ENCODE peak calls at places on chromosomes 3 and 15, in six cellular contexts. V is A549, Z is HL-60, W is foreskin fibroblast, A is IMR-90, H is astrocyte of the cerebellum. M is an unnamed sample.

GRCh38 chr3:63046152-63046551 is 170.9 kb upstream of the CADPS start:
- DNase-seq in W (no peak), A (no peak), Z (no peak), V (no peak), H (no peak), M (no peak)

GRCh38 chr3:58419782-58420512 is 13.7 kb downstream of the PDHB start:
- DNase-seq in Z (no peak), V (no peak), W (peak; percentile 48), H (no peak), A (peak; percentile 72), M (no peak)

GRCh38 chr3:175103298-175103697 is 244.2 kb downstream of the NAALADL2 start:
- DNase-seq in Z (no peak), H (no peak), A (no peak), W (no peak), V (no peak), M (no peak)

GRCh38 chr3:126620743-126621142 is 34.2 kb downstream of the TXNRD3 start:
- DNase-seq in A (no peak), Z (no peak), H (no peak), V (no peak), W (no peak), M (no peak)

GRCh38 chr15:70761046-70761445 is 2.3 kb downstream of the UACA start:
- DNase-seq in W (no peak), V (no peak), H (no peak), A (no peak), Z (no peak), M (no peak)

GRCh38 chr15:60614862-60615771 is 136.2 kb upstream of the ICE2 start:
- DNase-seq in W (no peak), A (no peak), H (no peak), Z (no peak), V (no peak), M (no peak)

GRCh38 chr3:113223831-113224240 is 12.5 kb downstream of the BOC start:
- DNase-seq in H (no peak), A (no peak), Z (peak; percentile 7), W (no peak), V (no peak), M (no peak)

GRCh38 chr3:4514321-4514720 is 21.2 kb downstream of the ITPR1 start:
- DNase-seq in A (no peak), W (no peak), Z (no peak), V (no peak), H (no peak), M (no peak)

GRCh38 chr15:62606376-62607164 is 436.0 kb upstream of the TPM1 start:
- DNase-seq in A (peak; percentile 100), Z (no peak), W (peak; percentile 98), H (peak; percentile 100), V (peak; percentile 52), M (no peak)

GRCh38 chr15:42736793-42737528 is at the start of gene CDAN1:
- DNase-seq in V (peak; percentile 89), H (peak; percentile 28), Z (peak; percentile 71), W (peak; percentile 85), A (peak; percentile 75), M (peak; percentile 86)

GRCh38 chr3:159018341-159018740 is 216.5 kb downstream of the MFSD1 start:
- DNase-seq in W (no peak), A (no peak), H (no peak), V (no peak), Z (no peak), M (no peak)

GRCh38 chr3:169147246-169148008 is 516.1 kb downstream of the MECOM start:
- DNase-seq in H (peak; percentile 40), Z (no peak), V (peak; percentile 46), W (peak; percentile 62), A (peak; percentile 61), M (peak; percentile 45)

GRCh38 chr3:52084954-52085730 is 28.8 kb upstream of the DUSP7 start:
- DNase-seq in V (no peak), Z (no peak), W (no peak), H (no peak), A (no peak), M (no peak)

GRCh38 chr3:150104564-150104963 is 133.9 kb upstream of the PFN2 start:
- DNase-seq in Z (no peak), W (no peak), A (no peak), H (no peak), V (no peak), M (no peak)

GRCh38 chr15:82537351-82537908 is 2.8 kb downstream of the RPS17 start:
- DNase-seq in H (no peak), W (no peak), A (no peak), Z (no peak), V (no peak), M (no peak)

GRCh38 chr15:40088929-40089755 is 19.5 kb downstream of the BMF start:
- DNase-seq in A (peak; percentile 29), H (no peak), W (no peak), Z (no peak), V (no peak), M (no peak)

GRCh38 chr15:31306426-31307269 is 20.0 kb upstream of the KLF13 start:
- DNase-seq in V (no peak), H (no peak), W (no peak), Z (no peak), A (no peak), M (no peak)

GRCh38 chr3:159911664-159912037 is 77.0 kb upstream of the IL12A start:
- DNase-seq in W (no peak), V (no peak), Z (no peak), H (no peak), A (no peak), M (no peak)

GRCh38 chr3:114213669-114214541 is 23.5 kb downstream of the ZNF80 start:
- DNase-seq in A (peak; percentile 78), V (no peak), H (peak; percentile 19), Z (peak; percentile 13), W (peak; percentile 98), M (peak; percentile 78)

GRCh38 chr15:70437089-70437488 is 326.3 kb downstream of the UACA start:
- DNase-seq in V (no peak), Z (no peak), W (no peak), H (no peak), A (no peak), M (no peak)

GRCh38 chr3:125110016-125110875 is 54.4 kb upstream of the HEG1 start:
- DNase-seq in W (peak; percentile 87), H (peak; percentile 94), A (peak; percentile 98), V (no peak), Z (peak; percentile 35), M (no peak)

GRCh38 chr15:41564286-41564959 is 5.4 kb downstream of the TYRO3 start:
- DNase-seq in Z (no peak), V (no peak), W (no peak), H (no peak), A (no peak), M (no peak)

GRCh38 chr3:178300441-178300959 is 235.7 kb upstream of the KCNMB2 start:
- DNase-seq in Z (no peak), V (no peak), H (no peak), W (no peak), A (no peak), M (no peak)

GRCh38 chr3:52070724-52071621 is 14.6 kb upstream of the DUSP7 start:
- DNase-seq in A (no peak), H (no peak), V (no peak), W (no peak), Z (no peak), M (peak; percentile 68)

GRCh38 chr3:150286390-150287147 is 121.5 kb upstream of the TSC22D2 start:
- DNase-seq in Z (peak; percentile 6), H (no peak), V (peak; percentile 47), W (peak; percentile 14), A (peak; percentile 51), M (no peak)

GRCh38 chr15:60721706-60722105 is 242.8 kb upstream of the ICE2 start:
- DNase-seq in Z (no peak), H (no peak), A (peak; percentile 80), V (no peak), W (peak; percentile 14), M (no peak)

GRCh38 chr15:57541271-57541670 is 50.4 kb upstream of the MYZAP start:
- DNase-seq in V (no peak), W (no peak), Z (no peak), A (no peak), H (no peak), M (no peak)

GRCh38 chr3:146530609-146531008 is 13.8 kb downstream of the PLSCR1 start:
- DNase-seq in H (no peak), A (no peak), Z (no peak), W (no peak), V (no peak), M (no peak)

DNA sequence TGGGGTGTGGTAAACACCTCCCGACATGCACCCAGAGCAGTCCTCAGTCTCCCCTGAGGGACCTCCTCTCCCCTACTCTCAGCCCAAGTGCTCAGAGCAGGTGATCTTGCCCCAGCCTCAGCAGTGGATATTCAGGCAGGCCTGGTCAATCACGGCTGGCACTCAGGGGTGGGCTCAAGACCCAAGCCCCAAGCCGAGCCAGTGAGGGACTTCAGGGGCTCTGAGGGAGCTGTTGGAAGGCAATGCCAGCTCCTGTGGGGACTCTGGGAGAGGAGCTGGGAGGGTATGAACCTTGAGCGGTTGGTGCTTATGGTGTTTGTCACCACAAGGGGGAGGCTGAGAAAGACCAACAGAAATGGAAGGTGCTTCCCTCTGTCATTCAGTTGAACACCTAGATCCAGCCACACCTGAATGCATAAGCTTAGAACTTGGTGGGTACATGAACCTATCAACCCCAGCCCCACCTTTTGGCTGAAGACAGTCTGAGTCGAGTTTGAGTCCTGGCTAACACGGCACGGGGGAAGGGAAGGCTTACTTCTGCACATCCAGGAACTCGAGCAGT is 19.4 kb downstream of the ALS2CL start:
- DNase-seq in Z (no peak), H (no peak), V (peak; percentile 18), A (no peak), W (no peak), M (peak; percentile 24)
- TF ChIP-seq CTCF in Z (no peak), H (peak; percentile 24), V (no peak), A (peak; percentile 13), W (peak; percentile 6), M (peak; percentile 32)

GRCh38 chr15:78811825-78812183 is 540 bp upstream of the ADAMTS7 start:
- DNase-seq in Z (no peak), W (no peak), A (no peak), H (no peak), V (no peak), M (no peak)
- TF ChIP-seq CTCF in Z (no peak), W (no peak), A (no peak), H (no peak), V (peak; percentile 20), M (no peak)

DNA sequence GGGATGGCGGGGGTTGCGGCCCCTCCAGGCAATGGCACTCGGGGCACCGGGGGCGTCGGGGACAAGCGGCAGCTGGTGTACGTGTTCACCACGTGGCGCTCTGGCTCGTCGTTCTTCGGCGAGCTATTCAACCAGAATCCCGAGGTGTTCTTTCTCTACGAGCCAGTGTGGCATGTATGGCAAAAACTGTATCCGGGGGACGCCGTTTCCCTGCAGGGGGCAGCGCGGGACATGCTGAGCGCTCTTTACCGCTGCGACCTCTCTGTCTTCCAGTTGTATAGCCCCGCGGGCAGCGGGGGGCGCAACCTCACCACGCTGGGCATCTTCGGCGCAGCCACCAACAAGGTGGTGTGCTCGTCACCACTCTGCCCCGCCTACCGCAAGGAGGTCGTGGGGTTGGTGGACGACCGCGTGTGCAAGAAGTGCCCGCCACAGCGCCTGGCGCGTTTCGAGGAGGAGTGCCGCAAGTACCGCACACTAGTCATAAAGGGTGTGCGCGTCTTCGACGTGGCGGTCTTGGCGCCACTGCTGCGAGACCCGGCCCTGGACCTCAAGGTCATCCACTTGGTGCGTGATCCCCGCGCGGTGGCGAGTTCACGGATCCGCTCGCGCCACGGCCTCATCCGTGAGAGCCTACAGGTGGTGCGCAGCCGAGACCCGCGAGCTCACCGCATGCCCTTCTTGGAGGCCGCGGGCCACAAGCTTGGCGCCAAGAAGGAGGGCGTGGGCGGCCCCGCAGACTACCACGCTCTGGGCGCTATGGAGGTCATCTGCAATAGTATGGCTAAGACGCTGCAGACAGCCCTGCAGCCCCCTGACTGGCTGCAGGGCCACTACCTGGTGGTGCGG is 1.9 kb downstream of the CHST2 start:
- DNase-seq in A (peak; percentile 55), V (peak; percentile 9), Z (no peak), W (peak; percentile 87), H (no peak), M (peak; percentile 56)
- TF ChIP-seq CTCF in A (peak; percentile 64), V (peak; percentile 25), Z (peak; percentile 32), W (peak; percentile 84), H (peak; percentile 46), M (peak; percentile 71)

GRCh38 chr3:71926242-71926560 is 141.3 kb upstream of the PROK2 start:
- DNase-seq in A (peak; percentile 2), H (peak; percentile 6), Z (no peak), W (no peak), V (peak; percentile 17), M (no peak)
- TF ChIP-seq CTCF in A (peak; percentile 3), H (peak; percentile 46), Z (no peak), W (peak; percentile 24), V (peak; percentile 30), M (no peak)